ENCODE peak calls at places on chromosomes 13 and 19, in five cellular contexts. O, V, I, W and Q are unnamed samples.

GRCh38 chr13:46748300-46748699 is 48.7 kb downstream of the ESD start:
- DNase-seq in O (no peak), V (no peak), I (no peak), W (no peak), Q (no peak)

GRCh38 chr13:77810891-77811290 is 107.7 kb downstream of the EDNRB start:
- DNase-seq in O (no peak), V (no peak), I (no peak), W (no peak), Q (peak)

GRCh38 chr19:15169541-15170285 is 31.1 kb downstream of the NOTCH3 start:
- DNase-seq in O (no peak), V (no peak), I (no peak), W (no peak), Q (no peak)

GRCh38 chr19:52602931-52603330 is 32.8 kb downstream of the ZNF701 start:
- DNase-seq in O (no peak), V (no peak), I (no peak), W (no peak), Q (no peak)

GRCh38 chr13:77459616-77460015 is 75.9 kb upstream of the SCEL start:
- DNase-seq in O (no peak), V (no peak), I (no peak), W (no peak), Q (no peak)

GRCh38 chr19:35357867-35358573 is at the start of gene FFAR3:
- DNase-seq in O (no peak), V (no peak), I (no peak), W (no peak), Q (no peak)

GRCh38 chr19:27774827-27775226 is 1438.1 kb downstream of the UQCRFS1 start:
- DNase-seq in O (peak), V (no peak), I (no peak), W (no peak), Q (no peak)

GRCh38 chr13:48210178-48210577 is 22.8 kb upstream of the ITM2B start:
- DNase-seq in O (no peak), V (no peak), I (no peak), W (no peak), Q (no peak)

GRCh38 chr19:49848938-49849337 is 2.0 kb upstream of the PTOV1 start:
- DNase-seq in O (no peak), V (no peak), I (no peak), W (no peak), Q (no peak)

GRCh38 chr13:24168980-24169379 is 8.5 kb downstream of the SPATA13 start:
- DNase-seq in O (no peak), V (no peak), I (no peak), W (no peak), Q (no peak)

GRCh38 chr13:75869981-75870380 is 233.9 kb downstream of the LMO7 start:
- DNase-seq in O (no peak), V (no peak), I (no peak), W (no peak), Q (no peak)

GRCh38 chr19:49492573-49493411 is 3.4 kb upstream of the RPS11 start:
- DNase-seq in O (no peak), V (no peak), I (no peak), W (no peak), Q (no peak)

GRCh38 chr19:38596057-38596981 is 21.4 kb downstream of the MAP4K1 start:
- DNase-seq in O (peak), V (no peak), I (no peak), W (no peak), Q (no peak)

GRCh38 chr19:30172643-30173242 is 199.4 kb upstream of the ZNF536 start:
- DNase-seq in O (no peak), V (no peak), I (no peak), W (no peak), Q (no peak)

GRCh38 chr13:98471895-98472294 is 105.0 kb downstream of the STK24 start:
- DNase-seq in O (no peak), V (no peak), I (no peak), W (no peak), Q (no peak)

GRCh38 chr19:737591-738093 is 13.3 kb upstream of the MISP start:
- DNase-seq in O (peak), V (no peak), I (no peak), W (no peak), Q (no peak)

GRCh38 chr13:29934531-29935308 is 84.3 kb upstream of the UBL3 start:
- DNase-seq in O (no peak), V (no peak), I (no peak), W (no peak), Q (no peak)

GRCh38 chr19:45768644-45769053 is 403 bp downstream of the SIX5 start:
- DNase-seq in O (no peak), V (no peak), I (no peak), W (no peak), Q (no peak)

GRCh38 chr19:16429066-16429758 is 42.6 kb downstream of the EPS15L1 start:
- DNase-seq in O (no peak), V (no peak), I (no peak), W (no peak), Q (no peak)

GRCh38 chr13:65472336-65472735 is 1757.8 kb downstream of the PCDH9 start:
- DNase-seq in O (no peak), V (no peak), I (no peak), W (no peak), Q (peak)

GRCh38 chr19:10620786-10621185 is 4.6 kb upstream of the SLC44A2 start:
- DNase-seq in O (no peak), V (no peak), I (no peak), W (no peak), Q (no peak)

GRCh38 chr19:18202759-18203407 is 959 bp downstream of the RAB3A start:
- DNase-seq in O (peak), V (no peak), I (no peak), W (no peak), Q (no peak)

GRCh38 chr13:22134261-22134660 is 463.4 kb downstream of the FGF9 start:
- DNase-seq in O (no peak), V (no peak), I (no peak), W (no peak), Q (no peak)

GRCh38 chr13:42110410-42111155 is 62.1 kb downstream of the DGKH start:
- DNase-seq in O (no peak), V (peak), I (peak), W (peak), Q (peak)

GRCh38 chr13:29943301-29944085 is 93.1 kb upstream of the UBL3 start:
- DNase-seq in O (no peak), V (no peak), I (no peak), W (no peak), Q (no peak)

GRCh38 chr19:46206176-46206575 is 23.4 kb upstream of the IGFL1 start:
- DNase-seq in O (no peak), V (no peak), I (no peak), W (no peak), Q (no peak)